ENCODE peak calls at places on chromosome 20, in eight cellular contexts. One of them, this sample, is unnamed.

GRCh38 chr20:6588296-6588695 is 179.2 kb upstream of the BMP2 start:
- DNase-seq in heart right ventricle: peak; percentile 7
- DNase-seq in K562: no peak
- DNase-seq in HL-60: no peak
- DNase-seq in MG63: peak; percentile 85
- DNase-seq in bronchial epithelial cell: peak; percentile 41
- DNase-seq in heart left ventricle: no peak
- DNase-seq in spleen: no peak
- DNase-seq in this sample: peak; percentile 62

GRCh38 chr20:47389867-47390347 is 33.4 kb upstream of the ZMYND8 start:
- DNase-seq in heart left ventricle: no peak
- DNase-seq in spleen: no peak
- DNase-seq in bronchial epithelial cell: peak; percentile 97
- DNase-seq in heart right ventricle: no peak
- DNase-seq in K562: no peak
- DNase-seq in HL-60: no peak
- DNase-seq in MG63: peak; percentile 68
- DNase-seq in this sample: peak; percentile 39

GRCh38 chr20:21389368-21389767 is 8.0 kb downstream of the NKX2-4 start:
- DNase-seq in heart left ventricle: no peak
- DNase-seq in MG63: no peak
- DNase-seq in K562: no peak
- DNase-seq in HL-60: no peak
- DNase-seq in bronchial epithelial cell: no peak
- DNase-seq in spleen: no peak
- DNase-seq in heart right ventricle: no peak
- DNase-seq in this sample: no peak

GRCh38 chr20:48686238-48687096 is 141.3 kb downstream of the PREX1 start:
- DNase-seq in bronchial epithelial cell: no peak
- DNase-seq in MG63: peak; percentile 97
- DNase-seq in heart right ventricle: peak; percentile 55
- DNase-seq in heart left ventricle: peak; percentile 48
- DNase-seq in K562: no peak
- DNase-seq in HL-60: no peak
- DNase-seq in spleen: peak; percentile 65
- DNase-seq in this sample: peak; percentile 32

GRCh38 chr20:54063998-54064676 is 6.3 kb downstream of the BCAS1 start:
- DNase-seq in MG63: no peak
- DNase-seq in K562: no peak
- DNase-seq in heart right ventricle: no peak
- DNase-seq in HL-60: no peak
- DNase-seq in spleen: no peak
- DNase-seq in heart left ventricle: no peak
- DNase-seq in bronchial epithelial cell: no peak
- DNase-seq in this sample: no peak

GRCh38 chr20:35508493-35509218 is 20.8 kb downstream of the C20orf173 start:
- DNase-seq in heart right ventricle: no peak
- DNase-seq in MG63: no peak
- DNase-seq in heart left ventricle: no peak
- DNase-seq in spleen: no peak
- DNase-seq in HL-60: no peak
- DNase-seq in K562: no peak
- DNase-seq in bronchial epithelial cell: no peak
- DNase-seq in this sample: no peak

GRCh38 chr20:49634116-49634515 is 66.2 kb upstream of the PTGIS start:
- DNase-seq in spleen: no peak
- DNase-seq in heart right ventricle: no peak
- DNase-seq in HL-60: no peak
- DNase-seq in heart left ventricle: no peak
- DNase-seq in K562: no peak
- DNase-seq in MG63: no peak
- DNase-seq in bronchial epithelial cell: no peak
- DNase-seq in this sample: no peak

GRCh38 chr20:50478162-50479036 is 31.8 kb upstream of the PTPN1 start:
- DNase-seq in spleen: peak; percentile 92
- DNase-seq in MG63: peak; percentile 72
- DNase-seq in K562: peak; percentile 69
- DNase-seq in heart left ventricle: peak; percentile 63
- DNase-seq in bronchial epithelial cell: peak; percentile 53
- DNase-seq in heart right ventricle: peak; percentile 44
- DNase-seq in HL-60: no peak
- DNase-seq in this sample: peak; percentile 40

GRCh38 chr20:37336369-37337207 is 9.4 kb upstream of the SRC start:
- DNase-seq in HL-60: peak; percentile 64
- DNase-seq in spleen: peak; percentile 87
- DNase-seq in bronchial epithelial cell: no peak
- DNase-seq in heart left ventricle: peak; percentile 78
- DNase-seq in heart right ventricle: peak; percentile 68
- DNase-seq in K562: peak; percentile 73
- DNase-seq in MG63: peak; percentile 43
- DNase-seq in this sample: no peak

GRCh38 chr20:53142225-53142624 is 170.1 kb downstream of the TSHZ2 start:
- DNase-seq in MG63: no peak
- DNase-seq in K562: peak; percentile 66
- DNase-seq in heart left ventricle: no peak
- DNase-seq in heart right ventricle: no peak
- DNase-seq in HL-60: no peak
- DNase-seq in spleen: no peak
- DNase-seq in bronchial epithelial cell: no peak
- DNase-seq in this sample: no peak

GRCh38 chr20:41048475-41049242 is 20.0 kb downstream of the TOP1 start:
- DNase-seq in K562: no peak
- DNase-seq in spleen: no peak
- DNase-seq in bronchial epithelial cell: no peak
- DNase-seq in heart left ventricle: no peak
- DNase-seq in MG63: no peak
- DNase-seq in heart right ventricle: no peak
- DNase-seq in HL-60: no peak
- DNase-seq in this sample: no peak

GRCh38 chr20:47496118-47496517 is 5.6 kb upstream of the NCOA3 start:
- DNase-seq in bronchial epithelial cell: no peak
- DNase-seq in HL-60: no peak
- DNase-seq in spleen: no peak
- DNase-seq in heart right ventricle: no peak
- DNase-seq in MG63: no peak
- DNase-seq in K562: no peak
- DNase-seq in heart left ventricle: no peak
- DNase-seq in this sample: no peak

GRCh38 chr20:38426006-38426405 is 9.1 kb downstream of the SNHG17 start:
- DNase-seq in spleen: no peak
- DNase-seq in heart right ventricle: no peak
- DNase-seq in K562: no peak
- DNase-seq in bronchial epithelial cell: peak; percentile 80
- DNase-seq in HL-60: peak; percentile 47
- DNase-seq in heart left ventricle: no peak
- DNase-seq in MG63: peak; percentile 88
- DNase-seq in this sample: peak; percentile 87

GRCh38 chr20:58651548-58651822 is 402 bp downstream of the STX16 start:
- DNase-seq in K562: no peak
- DNase-seq in HL-60: no peak
- DNase-seq in bronchial epithelial cell: no peak
- DNase-seq in spleen: no peak
- DNase-seq in heart right ventricle: no peak
- DNase-seq in heart left ventricle: peak; percentile 25
- DNase-seq in MG63: no peak
- DNase-seq in this sample: no peak

GRCh38 chr20:58651823-58652605 is 931 bp downstream of the STX16 start:
- DNase-seq in bronchial epithelial cell: peak; percentile 64
- DNase-seq in heart left ventricle: peak; percentile 55
- DNase-seq in heart right ventricle: peak; percentile 40
- DNase-seq in K562: peak; percentile 72
- DNase-seq in spleen: peak; percentile 89
- DNase-seq in MG63: peak; percentile 55
- DNase-seq in HL-60: peak; percentile 67
- DNase-seq in this sample: peak; percentile 85

GRCh38 chr20:58650181-58650775 is 805 bp upstream of the STX16 start:
- DNase-seq in heart right ventricle: peak; percentile 45
- DNase-seq in spleen: peak; percentile 91
- DNase-seq in HL-60: no peak
- DNase-seq in bronchial epithelial cell: no peak
- DNase-seq in heart left ventricle: peak; percentile 54
- DNase-seq in K562: peak; percentile 29
- DNase-seq in MG63: no peak
- DNase-seq in this sample: peak; percentile 24

GRCh38 chr20:58649288-58650180 is 1.5 kb upstream of the STX16 start:
- DNase-seq in K562: no peak
- DNase-seq in heart right ventricle: peak; percentile 59
- DNase-seq in spleen: peak; percentile 89
- DNase-seq in bronchial epithelial cell: no peak
- DNase-seq in HL-60: no peak
- DNase-seq in MG63: no peak
- DNase-seq in heart left ventricle: no peak
- DNase-seq in this sample: no peak

DNA sequence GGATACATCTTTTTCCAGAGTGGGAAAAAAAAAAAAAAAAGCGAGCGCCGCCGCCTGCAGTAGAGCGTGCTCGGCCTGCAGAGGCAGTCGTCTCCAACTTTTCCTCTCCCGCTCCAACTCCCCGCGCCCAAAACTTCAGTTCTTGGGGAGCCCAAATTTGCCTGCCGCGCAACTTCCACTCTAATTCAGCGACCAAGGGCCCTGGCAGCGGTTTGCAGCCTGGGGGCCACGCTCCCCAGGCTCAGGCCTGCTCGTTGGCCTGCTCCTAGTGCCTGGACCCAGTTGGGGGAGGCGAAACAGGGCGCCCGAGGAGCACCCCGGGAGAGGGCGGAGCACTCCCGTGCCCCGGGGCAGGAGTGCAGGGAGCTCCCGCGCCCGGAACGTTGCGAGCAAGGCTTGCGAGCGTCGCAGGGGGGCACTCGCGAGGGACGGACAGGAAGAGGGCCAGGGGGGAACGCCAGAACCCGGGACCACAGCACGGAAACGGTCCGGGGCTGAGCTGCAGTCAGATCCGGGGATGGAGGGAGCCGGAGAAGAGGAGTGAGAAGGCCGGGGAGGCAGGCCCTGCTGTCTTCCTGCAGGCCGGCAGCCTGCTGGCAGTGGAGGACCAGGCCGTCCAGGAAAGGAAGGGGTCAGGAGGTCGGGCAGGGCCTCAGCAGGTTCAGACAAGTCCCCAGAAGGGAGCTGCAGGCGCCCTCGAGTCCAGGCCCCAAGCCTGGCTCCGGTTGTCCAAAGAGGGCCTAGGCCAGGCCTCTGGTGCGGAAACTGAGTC is at the start of gene STX16:
- DNase-seq in K562: peak; percentile 92
- DNase-seq in MG63: peak; percentile 94
- DNase-seq in HL-60: peak; percentile 92
- DNase-seq in spleen: peak; percentile 97
- DNase-seq in heart left ventricle: peak; percentile 91
- DNase-seq in heart right ventricle: peak; percentile 92
- DNase-seq in bronchial epithelial cell: peak; percentile 72
- DNase-seq in this sample: peak; percentile 94
- H3K27me3 ChIP-seq in K562: no peaks in the 10 kb centered on the region
- H3K27me3 ChIP-seq in MG63: no peaks in the 10 kb centered on the region
- H3K27me3 ChIP-seq in HL-60: no peaks in the 10 kb centered on the region
- H3K27me3 ChIP-seq in spleen: peaks cover 6% of the 10 kb centered on the region
- H3K27me3 ChIP-seq in heart left ventricle: no peaks in the 10 kb centered on the region
- H3K27me3 ChIP-seq in heart right ventricle: no peaks in the 10 kb centered on the region
- H3K27me3 ChIP-seq in bronchial epithelial cell: no peaks in the 10 kb centered on the region
- H3K27me3 ChIP-seq in this sample: no peaks in the 10 kb centered on the region

GRCh38 chr20:20235681-20236080 is 132.2 kb upstream of the INSM1 start:
- DNase-seq in heart left ventricle: no peak
- DNase-seq in spleen: no peak
- DNase-seq in bronchial epithelial cell: no peak
- DNase-seq in heart right ventricle: no peak
- DNase-seq in MG63: no peak
- DNase-seq in HL-60: no peak
- DNase-seq in K562: no peak
- DNase-seq in this sample: no peak

GRCh38 chr20:20241966-20242365 is 125.9 kb upstream of the INSM1 start:
- DNase-seq in spleen: no peak
- DNase-seq in heart left ventricle: no peak
- DNase-seq in K562: no peak
- DNase-seq in bronchial epithelial cell: no peak
- DNase-seq in MG63: no peak
- DNase-seq in HL-60: no peak
- DNase-seq in heart right ventricle: no peak
- DNase-seq in this sample: no peak

GRCh38 chr20:20231528-20232298 is 136.2 kb upstream of the INSM1 start:
- DNase-seq in MG63: no peak
- DNase-seq in heart right ventricle: no peak
- DNase-seq in heart left ventricle: no peak
- DNase-seq in spleen: no peak
- DNase-seq in HL-60: no peak
- DNase-seq in K562: no peak
- DNase-seq in bronchial epithelial cell: no peak
- DNase-seq in this sample: no peak

GRCh38 chr20:20233041-20233514 is 134.8 kb upstream of the INSM1 start:
- DNase-seq in spleen: no peak
- DNase-seq in heart right ventricle: no peak
- DNase-seq in HL-60: peak; percentile 24
- DNase-seq in MG63: no peak
- DNase-seq in K562: peak; percentile 3
- DNase-seq in bronchial epithelial cell: no peak
- DNase-seq in heart left ventricle: no peak
- DNase-seq in this sample: no peak

GRCh38 chr20:20237093-20237959 is 130.6 kb upstream of the INSM1 start:
- DNase-seq in heart right ventricle: no peak
- DNase-seq in MG63: peak; percentile 4
- DNase-seq in HL-60: no peak
- DNase-seq in K562: peak; percentile 54
- DNase-seq in heart left ventricle: no peak
- DNase-seq in spleen: no peak
- DNase-seq in bronchial epithelial cell: peak; percentile 22
- DNase-seq in this sample: peak; percentile 34
- H3K27me3 ChIP-seq in heart right ventricle: peaks cover 9% of the 10 kb centered on the region
- H3K27me3 ChIP-seq in MG63: no peaks in the 10 kb centered on the region
- H3K27me3 ChIP-seq in HL-60: no peaks in the 10 kb centered on the region
- H3K27me3 ChIP-seq in K562: no peaks in the 10 kb centered on the region
- H3K27me3 ChIP-seq in heart left ventricle: peaks cover 1% of the 10 kb centered on the region
- H3K27me3 ChIP-seq in spleen: no peaks in the 10 kb centered on the region
- H3K27me3 ChIP-seq in bronchial epithelial cell: no peaks in the 10 kb centered on the region
- H3K27me3 ChIP-seq in this sample: no peaks in the 10 kb centered on the region

GRCh38 chr20:63380346-63380870 is 19.3 kb upstream of the CHRNA4 start:
- DNase-seq in heart left ventricle: no peak
- DNase-seq in HL-60: no peak
- DNase-seq in MG63: no peak
- DNase-seq in heart right ventricle: no peak
- DNase-seq in K562: no peak
- DNase-seq in spleen: no peak
- DNase-seq in bronchial epithelial cell: no peak
- DNase-seq in this sample: no peak
- H3K27me3 ChIP-seq in heart left ventricle: peaks cover 28% of the 10 kb centered on the region
- H3K27me3 ChIP-seq in HL-60: peaks cover 14% of the 10 kb centered on the region
- H3K27me3 ChIP-seq in MG63: peaks cover 35% of the 10 kb centered on the region
- H3K27me3 ChIP-seq in heart right ventricle: peaks cover 67% of the 10 kb centered on the region
- H3K27me3 ChIP-seq in K562: no peaks in the 10 kb centered on the region
- H3K27me3 ChIP-seq in spleen: peaks cover 53% of the 10 kb centered on the region
- H3K27me3 ChIP-seq in bronchial epithelial cell: peaks cover 4% of the 10 kb centered on the region
- H3K27me3 ChIP-seq in this sample: no peaks in the 10 kb centered on the region

DNA sequence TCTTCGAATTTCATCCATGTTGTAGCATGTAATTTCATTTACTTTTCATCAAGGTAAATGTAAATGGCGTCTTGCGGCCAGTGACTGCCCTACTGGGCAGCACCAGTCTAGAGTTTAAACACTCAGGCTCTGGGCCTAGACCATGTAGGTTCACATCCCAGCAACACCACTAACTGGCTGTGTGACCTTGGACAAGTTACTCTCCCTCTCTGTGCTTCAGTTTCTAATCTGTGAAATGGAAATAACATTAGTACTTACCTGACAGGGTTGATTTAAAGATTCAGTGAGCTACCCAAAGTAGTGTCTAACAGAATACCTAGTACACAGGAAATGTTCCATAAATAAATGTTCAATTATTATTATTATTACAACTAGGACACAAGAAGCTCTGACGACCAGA is 29.3 kb downstream of the PDRG1 start:
- DNase-seq in K562: no peak
- DNase-seq in HL-60: no peak
- DNase-seq in MG63: no peak
- DNase-seq in heart right ventricle: no peak
- DNase-seq in spleen: no peak
- DNase-seq in heart left ventricle: no peak
- DNase-seq in bronchial epithelial cell: no peak
- DNase-seq in this sample: no peak
- H3K27me3 ChIP-seq in K562: peaks cover 4% of the 10 kb centered on the region
- H3K27me3 ChIP-seq in HL-60: no peaks in the 10 kb centered on the region
- H3K27me3 ChIP-seq in MG63: no peaks in the 10 kb centered on the region
- H3K27me3 ChIP-seq in heart right ventricle: peaks cover 11% of the 10 kb centered on the region
- H3K27me3 ChIP-seq in spleen: no peaks in the 10 kb centered on the region
- H3K27me3 ChIP-seq in heart left ventricle: no peaks in the 10 kb centered on the region
- H3K27me3 ChIP-seq in bronchial epithelial cell: no peaks in the 10 kb centered on the region
- H3K27me3 ChIP-seq in this sample: peaks cover 7% of the 10 kb centered on the region

This sample was measured in fibroblast of lung.